ENCODE peak calls at places on chromosome 18, in seven cellular contexts. One of them, this sample, is unnamed.

GRCh38 chr18:21955757-21956652 is 213.4 kb upstream of the GATA6 start:
- DNase-seq in adrenal gland: peak; percentile 81
- DNase-seq in SK-N-SH: peak; percentile 59
- DNase-seq in body of pancreas: peak; percentile 79
- DNase-seq in choroid plexus epithelial cell: peak; percentile 81
- DNase-seq in AG09319: peak; percentile 20
- DNase-seq in right atrium auricular region: peak; percentile 86
- DNase-seq in this sample: peak; percentile 71

GRCh38 chr18:30572214-30572613 is 470.3 kb downstream of the DSC3 start:
- DNase-seq in adrenal gland: no peak
- DNase-seq in SK-N-SH: no peak
- DNase-seq in choroid plexus epithelial cell: no peak
- DNase-seq in right atrium auricular region: no peak
- DNase-seq in AG09319: no peak
- DNase-seq in body of pancreas: no peak
- DNase-seq in this sample: no peak

GRCh38 chr18:32896781-32897547 is 124.1 kb upstream of the KLHL14 start:
- DNase-seq in SK-N-SH: no peak
- DNase-seq in adrenal gland: no peak
- DNase-seq in choroid plexus epithelial cell: peak; percentile 17
- DNase-seq in right atrium auricular region: no peak
- DNase-seq in body of pancreas: no peak
- DNase-seq in AG09319: no peak
- DNase-seq in this sample: no peak

GRCh38 chr18:77133920-77134496 is 1.4 kb upstream of the MBP start:
- DNase-seq in body of pancreas: peak; percentile 56
- DNase-seq in adrenal gland: no peak
- DNase-seq in right atrium auricular region: no peak
- DNase-seq in SK-N-SH: peak; percentile 43
- DNase-seq in choroid plexus epithelial cell: no peak
- DNase-seq in AG09319: no peak
- DNase-seq in this sample: no peak

GRCh38 chr18:34222396-34223163 is 2.1 kb downstream of the NOL4 start:
- DNase-seq in body of pancreas: no peak
- DNase-seq in right atrium auricular region: no peak
- DNase-seq in choroid plexus epithelial cell: peak; percentile 1
- DNase-seq in adrenal gland: peak; percentile 14
- DNase-seq in SK-N-SH: peak; percentile 64
- DNase-seq in AG09319: no peak
- DNase-seq in this sample: peak; percentile 25

GRCh38 chr18:45517181-45517741 is 98.0 kb upstream of the SLC14A2 start:
- DNase-seq in SK-N-SH: no peak
- DNase-seq in body of pancreas: peak; percentile 37
- DNase-seq in adrenal gland: no peak
- DNase-seq in right atrium auricular region: peak; percentile 89
- DNase-seq in AG09319: peak; percentile 36
- DNase-seq in choroid plexus epithelial cell: peak; percentile 88
- DNase-seq in this sample: no peak

GRCh38 chr18:8806105-8806797 is 100.9 kb downstream of the MTCL1 start:
- DNase-seq in right atrium auricular region: no peak
- DNase-seq in choroid plexus epithelial cell: no peak
- DNase-seq in adrenal gland: no peak
- DNase-seq in AG09319: no peak
- DNase-seq in body of pancreas: no peak
- DNase-seq in SK-N-SH: no peak
- DNase-seq in this sample: no peak

GRCh38 chr18:43627833-43628370 is 350.6 kb upstream of the SYT4 start:
- DNase-seq in adrenal gland: no peak
- DNase-seq in right atrium auricular region: no peak
- DNase-seq in AG09319: no peak
- DNase-seq in SK-N-SH: no peak
- DNase-seq in body of pancreas: no peak
- DNase-seq in choroid plexus epithelial cell: no peak
- DNase-seq in this sample: no peak

GRCh38 chr18:11976463-11976862 is 4.8 kb upstream of the IMPA2 start:
- DNase-seq in body of pancreas: no peak
- DNase-seq in SK-N-SH: no peak
- DNase-seq in AG09319: no peak
- DNase-seq in adrenal gland: no peak
- DNase-seq in choroid plexus epithelial cell: no peak
- DNase-seq in right atrium auricular region: no peak
- DNase-seq in this sample: no peak

GRCh38 chr18:31658670-31659573 is 25.5 kb downstream of the B4GALT6 start:
- DNase-seq in choroid plexus epithelial cell: peak; percentile 36
- DNase-seq in AG09319: no peak
- DNase-seq in SK-N-SH: no peak
- DNase-seq in body of pancreas: no peak
- DNase-seq in right atrium auricular region: no peak
- DNase-seq in adrenal gland: no peak
- DNase-seq in this sample: no peak

GRCh38 chr18:10009321-10010144 is 95.7 kb downstream of the VAPA start:
- DNase-seq in AG09319: no peak
- DNase-seq in body of pancreas: peak; percentile 1
- DNase-seq in adrenal gland: no peak
- DNase-seq in right atrium auricular region: no peak
- DNase-seq in choroid plexus epithelial cell: no peak
- DNase-seq in SK-N-SH: no peak
- DNase-seq in this sample: no peak

GRCh38 chr18:10003281-10003680 is 89.5 kb downstream of the VAPA start:
- DNase-seq in adrenal gland: no peak
- DNase-seq in body of pancreas: no peak
- DNase-seq in choroid plexus epithelial cell: no peak
- DNase-seq in AG09319: no peak
- DNase-seq in right atrium auricular region: no peak
- DNase-seq in SK-N-SH: no peak
- DNase-seq in this sample: no peak

GRCh38 chr18:10003866-10004265 is 90.0 kb downstream of the VAPA start:
- DNase-seq in right atrium auricular region: no peak
- DNase-seq in SK-N-SH: no peak
- DNase-seq in adrenal gland: no peak
- DNase-seq in body of pancreas: no peak
- DNase-seq in choroid plexus epithelial cell: no peak
- DNase-seq in AG09319: no peak
- DNase-seq in this sample: no peak

GRCh38 chr18:10008006-10008647 is 94.3 kb downstream of the VAPA start:
- DNase-seq in body of pancreas: no peak
- DNase-seq in choroid plexus epithelial cell: no peak
- DNase-seq in AG09319: no peak
- DNase-seq in SK-N-SH: no peak
- DNase-seq in adrenal gland: no peak
- DNase-seq in right atrium auricular region: no peak
- DNase-seq in this sample: no peak

DNA sequence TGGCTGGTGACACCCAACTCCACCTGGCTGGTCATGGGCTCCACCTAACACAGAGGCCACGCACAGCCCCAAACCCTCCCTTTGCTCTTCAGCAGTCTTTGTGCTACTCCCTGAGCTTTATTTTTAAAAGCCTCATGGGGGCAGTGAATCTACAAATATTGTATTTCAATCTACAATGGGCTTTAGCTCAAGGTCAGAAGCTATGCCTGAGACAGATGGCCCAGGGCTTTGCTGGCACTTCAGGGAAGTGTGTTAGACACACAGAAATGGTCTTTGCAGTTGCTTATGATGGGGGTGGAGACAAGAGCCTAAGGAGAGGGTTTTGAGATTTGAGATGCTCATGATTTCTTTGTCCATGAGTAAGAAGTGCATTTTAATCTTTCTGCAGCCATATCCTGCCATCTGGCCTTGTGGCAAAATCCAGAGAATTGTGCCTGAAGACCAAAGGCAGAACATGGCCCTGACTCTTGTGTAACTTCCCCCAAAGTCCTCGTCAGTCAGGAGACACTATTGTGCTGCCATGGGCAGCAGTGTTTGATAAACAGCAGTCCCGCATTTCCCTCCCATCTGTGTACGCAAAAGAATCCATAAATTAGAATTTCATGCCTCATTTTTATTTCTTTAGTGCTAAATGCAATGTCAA is 92.6 kb downstream of the VAPA start:
- DNase-seq in right atrium auricular region: no peak
- DNase-seq in body of pancreas: peak; percentile 65
- DNase-seq in adrenal gland: no peak
- DNase-seq in AG09319: peak; percentile 34
- DNase-seq in choroid plexus epithelial cell: peak; percentile 50
- DNase-seq in SK-N-SH: peak; percentile 50
- DNase-seq in this sample: peak; percentile 35
- TF ChIP-seq CTCF in right atrium auricular region: peak; percentile 49
- TF ChIP-seq CTCF in body of pancreas: peak; percentile 60
- TF ChIP-seq CTCF in adrenal gland: peak; percentile 26
- TF ChIP-seq CTCF in AG09319: peak; percentile 36
- TF ChIP-seq CTCF in choroid plexus epithelial cell: peak; percentile 48
- TF ChIP-seq CTCF in SK-N-SH: peak; percentile 48
- TF ChIP-seq CTCF in this sample: peak; percentile 29

DNA sequence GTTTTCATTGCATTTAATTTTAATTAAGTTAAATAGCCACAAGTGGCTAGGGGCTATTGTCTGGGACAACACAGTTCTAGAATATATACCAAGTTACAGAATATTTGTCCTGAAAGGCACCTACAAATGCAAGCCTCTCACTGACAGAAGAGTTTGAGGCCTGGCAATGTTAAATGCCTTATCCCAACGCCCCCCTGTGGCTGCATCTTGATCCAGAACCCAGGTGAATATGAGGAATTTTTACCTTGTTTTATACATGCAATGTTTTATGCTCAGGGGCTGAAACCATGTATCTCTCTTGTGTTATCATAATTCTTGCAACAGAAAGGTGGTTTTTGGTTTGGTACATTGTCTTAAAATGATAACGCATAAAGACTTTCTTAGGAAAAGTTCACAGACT is 71.8 kb upstream of the SEC11C start:
- DNase-seq in adrenal gland: no peak
- DNase-seq in body of pancreas: peak; percentile 44
- DNase-seq in right atrium auricular region: no peak
- DNase-seq in choroid plexus epithelial cell: peak; percentile 55
- DNase-seq in SK-N-SH: peak; percentile 25
- DNase-seq in AG09319: no peak
- DNase-seq in this sample: peak; percentile 47
- TF ChIP-seq CTCF in adrenal gland: no peak
- TF ChIP-seq CTCF in body of pancreas: peak; percentile 43
- TF ChIP-seq CTCF in right atrium auricular region: peak; percentile 58
- TF ChIP-seq CTCF in choroid plexus epithelial cell: peak; percentile 71
- TF ChIP-seq CTCF in SK-N-SH: peak; percentile 64
- TF ChIP-seq CTCF in AG09319: peak; percentile 64
- TF ChIP-seq CTCF in this sample: peak; percentile 48

DNA sequence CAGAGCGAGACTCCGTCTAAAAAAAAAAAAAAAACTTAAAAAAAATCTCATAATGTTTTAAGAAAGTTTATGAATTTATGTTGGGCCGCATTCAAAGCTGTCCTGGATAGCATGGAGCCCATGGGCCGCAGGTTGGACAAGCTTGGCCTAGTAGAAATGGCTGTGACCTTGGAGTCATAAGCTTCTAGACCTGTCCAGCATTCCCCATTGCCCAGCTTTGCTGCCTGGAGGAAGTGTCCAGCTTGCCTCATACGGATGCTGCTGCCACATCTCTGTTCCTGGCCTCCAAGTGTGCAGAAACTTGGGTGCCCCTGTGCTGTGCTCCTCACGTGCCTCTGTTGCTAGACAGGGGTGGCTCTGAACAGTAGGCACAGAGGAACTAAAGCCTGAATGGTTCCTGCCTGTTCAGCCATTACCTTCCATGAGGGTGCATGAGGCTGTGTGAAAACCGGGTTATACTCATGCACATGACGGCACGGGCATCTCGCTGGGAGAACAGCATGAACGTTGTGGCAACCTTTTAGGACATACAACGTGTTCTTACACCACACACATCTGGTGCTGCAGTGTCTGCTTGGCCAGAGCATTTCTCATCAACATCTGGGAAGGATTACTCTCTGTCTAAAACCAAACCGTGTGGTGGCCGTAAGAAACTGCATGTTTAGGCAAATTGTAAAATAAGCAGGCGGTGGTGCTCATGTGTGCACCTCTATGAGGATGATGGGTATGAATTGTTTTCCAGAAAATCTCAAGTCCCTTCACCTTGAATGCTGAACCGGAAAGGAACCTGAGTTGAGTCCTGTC is 38.2 kb downstream of the FHOD3 start:
- DNase-seq in SK-N-SH: peak; percentile 70
- DNase-seq in adrenal gland: no peak
- DNase-seq in body of pancreas: no peak
- DNase-seq in right atrium auricular region: peak; percentile 53
- DNase-seq in choroid plexus epithelial cell: peak; percentile 29
- DNase-seq in AG09319: peak; percentile 24
- DNase-seq in this sample: no peak
- TF ChIP-seq CTCF in SK-N-SH: no peak
- TF ChIP-seq CTCF in adrenal gland: no peak
- TF ChIP-seq CTCF in body of pancreas: no peak
- TF ChIP-seq CTCF in right atrium auricular region: no peak
- TF ChIP-seq CTCF in choroid plexus epithelial cell: peak; percentile 20
- TF ChIP-seq CTCF in AG09319: peak; percentile 34
- TF ChIP-seq CTCF in this sample: no peak

GRCh38 chr18:70313640-70314039 is 24.8 kb downstream of the SOCS6 start:
- DNase-seq in AG09319: no peak
- DNase-seq in adrenal gland: no peak
- DNase-seq in body of pancreas: no peak
- DNase-seq in choroid plexus epithelial cell: no peak
- DNase-seq in right atrium auricular region: no peak
- DNase-seq in SK-N-SH: no peak
- DNase-seq in this sample: no peak

GRCh38 chr18:70308555-70309294 is 19.9 kb downstream of the SOCS6 start:
- DNase-seq in adrenal gland: no peak
- DNase-seq in choroid plexus epithelial cell: no peak
- DNase-seq in SK-N-SH: no peak
- DNase-seq in right atrium auricular region: no peak
- DNase-seq in AG09319: no peak
- DNase-seq in body of pancreas: no peak
- DNase-seq in this sample: no peak

GRCh38 chr18:70314383-70314782 is 25.5 kb downstream of the SOCS6 start:
- DNase-seq in SK-N-SH: no peak
- DNase-seq in AG09319: no peak
- DNase-seq in body of pancreas: no peak
- DNase-seq in adrenal gland: no peak
- DNase-seq in choroid plexus epithelial cell: no peak
- DNase-seq in right atrium auricular region: no peak
- DNase-seq in this sample: no peak

DNA sequence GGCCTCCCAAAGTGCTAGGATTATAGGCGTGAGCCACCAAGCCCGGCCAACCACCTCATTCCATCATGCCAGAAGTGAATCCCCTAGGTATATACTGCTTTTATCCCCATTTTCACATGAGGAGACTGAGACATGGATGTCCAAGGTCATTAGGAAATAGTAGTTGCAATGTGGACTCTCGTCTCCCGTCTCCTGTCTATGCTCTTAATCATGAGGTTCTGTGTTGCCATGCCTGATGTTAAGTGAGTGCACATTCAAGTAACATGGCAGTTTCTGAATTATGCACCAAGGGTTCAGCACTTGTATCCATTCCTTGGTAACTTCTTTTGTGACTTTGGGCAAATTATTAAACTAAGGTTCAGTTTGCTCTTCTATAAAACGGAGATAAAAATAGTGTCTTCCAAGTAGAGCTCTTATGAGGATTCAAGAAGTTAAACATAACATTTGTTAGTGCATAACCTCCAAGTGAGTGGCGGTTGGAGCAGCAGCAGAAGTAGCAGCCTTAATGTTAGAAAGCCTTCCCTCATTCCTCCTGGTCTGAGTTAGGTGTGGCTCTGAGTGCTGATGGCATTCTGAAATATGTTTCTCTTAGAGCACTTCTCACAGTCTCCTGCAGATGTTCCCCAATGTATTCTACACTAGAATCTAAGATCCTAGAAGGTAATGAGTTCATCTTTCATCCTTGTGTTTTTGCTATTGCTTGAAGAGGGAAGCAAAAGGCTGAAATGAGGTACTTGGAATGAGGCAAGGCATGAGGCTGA is 21.9 kb downstream of the SOCS6 start:
- DNase-seq in choroid plexus epithelial cell: no peak
- DNase-seq in body of pancreas: no peak
- DNase-seq in SK-N-SH: no peak
- DNase-seq in AG09319: no peak
- DNase-seq in adrenal gland: no peak
- DNase-seq in right atrium auricular region: no peak
- DNase-seq in this sample: no peak
- TF ChIP-seq CTCF in choroid plexus epithelial cell: no peak
- TF ChIP-seq CTCF in body of pancreas: no peak
- TF ChIP-seq CTCF in SK-N-SH: no peak
- TF ChIP-seq CTCF in AG09319: no peak
- TF ChIP-seq CTCF in adrenal gland: no peak
- TF ChIP-seq CTCF in right atrium auricular region: no peak
- TF ChIP-seq CTCF in this sample: no peak